ENCODE peak calls at places on chromosome 22, in nine cellular contexts. R, Q, O, Y, A, X, U, E and C are unnamed samples.

GRCh38 chr22:17501679-17502285 is 61.5 kb upstream of the SLC25A18 start:
- DNase-seq in R (no peak), Q (peak), O (peak), Y (peak), A (peak), X (peak), U (peak), E (peak), C (peak)

GRCh38 chr22:16793831-16794230 is 31.4 kb downstream of the XKR3 start:
- DNase-seq in R (no peak), Q (no peak), O (no peak), Y (no peak), A (no peak), X (no peak), U (no peak), E (no peak), C (no peak)

GRCh38 chr22:35561796-35562526 is 21.3 kb downstream of the RASD2 start:
- DNase-seq in R (no peak), Q (peak), O (no peak), Y (peak), A (no peak), X (no peak), U (no peak), E (peak), C (peak)

GRCh38 chr22:49487950-49488349 is 339.7 kb downstream of the BRD1 start:
- DNase-seq in R (no peak), Q (no peak), O (no peak), Y (no peak), A (no peak), X (no peak), U (no peak), E (no peak), C (no peak)

GRCh38 chr22:42769574-42770447 is 49.1 kb upstream of the A4GALT start:
- DNase-seq in R (no peak), Q (peak), O (no peak), Y (peak), A (no peak), X (peak), U (peak), E (peak), C (peak)

GRCh38 chr22:37043828-37044538 is 7.6 kb upstream of the KCTD17 start:
- DNase-seq in R (no peak), Q (no peak), O (no peak), Y (peak), A (peak), X (peak), U (peak), E (peak), C (no peak)

GRCh38 chr22:44724859-44725258 is 22.9 kb downstream of the PRR5 start:
- DNase-seq in R (no peak), Q (no peak), O (no peak), Y (no peak), A (no peak), X (no peak), U (no peak), E (no peak), C (no peak)

GRCh38 chr22:46865642-46866041 is 103.2 kb downstream of the TBC1D22A start:
- DNase-seq in R (no peak), Q (no peak), O (no peak), Y (no peak), A (no peak), X (no peak), U (no peak), E (no peak), C (no peak)

GRCh38 chr22:41512421-41513194 is 31.7 kb downstream of the POLR3H start:
- DNase-seq in R (no peak), Q (peak), O (no peak), Y (peak), A (no peak), X (no peak), U (peak), E (peak), C (no peak)

GRCh38 chr22:23579870-23580585 is at the start of gene IGLL1:
- DNase-seq in R (no peak), Q (no peak), O (no peak), Y (no peak), A (no peak), X (no peak), U (no peak), E (no peak), C (no peak)